ENCODE peak calls at places on chromosome 18, in seven cellular contexts. Q, A, T, P, I, V and D are unnamed samples.

GRCh38 chr18:28514699-28515098 is 337.8 kb upstream of the CDH2 start:
- DNase-seq in Q (no peak), A (peak), T (no peak), P (no peak), I (no peak), V (no peak), D (no peak)

GRCh38 chr18:9433616-9434239 is 41.6 kb upstream of the RALBP1 start:
- DNase-seq in Q (no peak), A (no peak), T (no peak), P (no peak), I (no peak), V (peak), D (no peak)

GRCh38 chr18:26133652-26134051 is at the start of gene PSMA8:
- DNase-seq in Q (peak), A (no peak), T (peak), P (no peak), I (peak), V (peak), D (no peak)

GRCh38 chr18:79484661-79485621 is 89.2 kb downstream of the NFATC1 start:
- DNase-seq in Q (no peak), A (peak), T (no peak), P (no peak), I (no peak), V (no peak), D (no peak)

GRCh38 chr18:63783394-63783793 is 8.2 kb downstream of the SERPINB7 start:
- DNase-seq in Q (no peak), A (no peak), T (no peak), P (no peak), I (no peak), V (no peak), D (no peak)

GRCh38 chr18:32362484-32362883 is 108.2 kb downstream of the GAREM1 start:
- DNase-seq in Q (no peak), A (no peak), T (no peak), P (no peak), I (no peak), V (no peak), D (no peak)

GRCh38 chr18:26089247-26090129 is 925 bp downstream of the SS18 start:
- DNase-seq in Q (no peak), A (peak), T (no peak), P (peak), I (no peak), V (no peak), D (no peak)

GRCh38 chr18:24985616-24986015 is 366.4 kb downstream of the ZNF521 start:
- DNase-seq in Q (no peak), A (no peak), T (no peak), P (no peak), I (no peak), V (no peak), D (no peak)

GRCh38 chr18:31555971-31556747 is 35.5 kb upstream of the TTR start:
- DNase-seq in Q (no peak), A (peak), T (no peak), P (no peak), I (no peak), V (peak), D (no peak)

GRCh38 chr18:50284226-50284885 is 3.0 kb upstream of the MBD1 start:
- DNase-seq in Q (no peak), A (no peak), T (no peak), P (no peak), I (no peak), V (no peak), D (no peak)

GRCh38 chr18:34492652-34493051 is 217.4 kb upstream of the DTNA start:
- DNase-seq in Q (no peak), A (no peak), T (no peak), P (no peak), I (no peak), V (no peak), D (no peak)

GRCh38 chr18:25434771-25435461 is 83.0 kb upstream of the ZNF521 start:
- DNase-seq in Q (no peak), A (no peak), T (no peak), P (no peak), I (no peak), V (no peak), D (no peak)

GRCh38 chr18:63173983-63174382 is 145.6 kb downstream of the BCL2 start:
- DNase-seq in Q (no peak), A (no peak), T (no peak), P (no peak), I (no peak), V (no peak), D (no peak)

GRCh38 chr18:38493991-38494559 is 928.5 kb upstream of the CELF4 start:
- DNase-seq in Q (no peak), A (no peak), T (no peak), P (no peak), I (no peak), V (no peak), D (no peak)

GRCh38 chr18:23981369-23981768 is 33.2 kb upstream of the TTC39C start:
- DNase-seq in Q (no peak), A (no peak), T (no peak), P (no peak), I (no peak), V (peak), D (no peak)

GRCh38 chr18:40380657-40381441 is 1574.2 kb upstream of the PIK3C3 start:
- DNase-seq in Q (no peak), A (peak), T (no peak), P (no peak), I (no peak), V (no peak), D (no peak)

GRCh38 chr18:78716022-78716421 is 263.6 kb upstream of the SALL3 start:
- DNase-seq in Q (no peak), A (no peak), T (no peak), P (no peak), I (no peak), V (no peak), D (no peak)

GRCh38 chr18:13791181-13791580 is 32.8 kb upstream of the MC5R start:
- DNase-seq in Q (no peak), A (no peak), T (no peak), P (no peak), I (no peak), V (no peak), D (no peak)

GRCh38 chr18:14769381-14769780 is 21.4 kb downstream of the ANKRD30B start:
- DNase-seq in Q (no peak), A (no peak), T (no peak), P (no peak), I (no peak), V (no peak), D (no peak)